ENCODE peak calls at places on chromosomes 2 and 18, in four cellular contexts. One of them, this sample, is unnamed.

GRCh38 chr2:67854103-67854502 is 208.7 kb downstream of the C1D start:
- DNase-seq in GM12878: no peak
- DNase-seq in K562: no peak
- DNase-seq in HepG2: no peak
- DNase-seq in this sample: no peak

GRCh38 chr2:169799555-169799954 is 884 bp downstream of the SSB start:
- DNase-seq in GM12878: no peak
- DNase-seq in K562: peak; percentile 24
- DNase-seq in HepG2: peak; percentile 25
- DNase-seq in this sample: no peak

GRCh38 chr2:166411473-166412230 is 35.9 kb upstream of the SCN9A start:
- DNase-seq in GM12878: no peak
- DNase-seq in K562: no peak
- DNase-seq in HepG2: no peak
- DNase-seq in this sample: no peak

GRCh38 chr18:69689081-69689759 is 258.5 kb downstream of the CD226 start:
- DNase-seq in GM12878: no peak
- DNase-seq in K562: no peak
- DNase-seq in HepG2: no peak
- DNase-seq in this sample: no peak

GRCh38 chr2:190277234-190278112 is 42.2 kb downstream of the HIBCH start:
- DNase-seq in GM12878: no peak
- DNase-seq in K562: peak; percentile 24
- DNase-seq in HepG2: peak; percentile 32
- DNase-seq in this sample: peak; percentile 12

GRCh38 chr2:112877423-112877822 is 33.5 kb upstream of the IL37 start:
- DNase-seq in GM12878: no peak
- DNase-seq in K562: no peak
- DNase-seq in HepG2: no peak
- DNase-seq in this sample: no peak

GRCh38 chr18:67600181-67600631 is 83.7 kb upstream of the DSEL start:
- DNase-seq in GM12878: no peak
- DNase-seq in K562: no peak
- DNase-seq in HepG2: no peak
- DNase-seq in this sample: no peak

GRCh38 chr18:3966985-3967856 is 487.9 kb downstream of the DLGAP1 start:
- DNase-seq in GM12878: no peak
- DNase-seq in K562: no peak
- DNase-seq in HepG2: no peak
- DNase-seq in this sample: no peak

GRCh38 chr2:225052703-225053102 is 10.4 kb upstream of the DOCK10 start:
- DNase-seq in GM12878: no peak
- DNase-seq in K562: no peak
- DNase-seq in HepG2: no peak
- DNase-seq in this sample: no peak

GRCh38 chr18:50753311-50753710 is 66.5 kb downstream of the MRO start:
- DNase-seq in GM12878: no peak
- DNase-seq in K562: no peak
- DNase-seq in HepG2: no peak
- DNase-seq in this sample: no peak

GRCh38 chr2:189337648-189338047 is 103.6 kb upstream of the WDR75 start:
- DNase-seq in GM12878: no peak
- DNase-seq in K562: no peak
- DNase-seq in HepG2: no peak
- DNase-seq in this sample: no peak

GRCh38 chr2:215654177-215654850 is 218.4 kb upstream of the FN1 start:
- DNase-seq in GM12878: no peak
- DNase-seq in K562: no peak
- DNase-seq in HepG2: no peak
- DNase-seq in this sample: no peak

GRCh38 chr2:60312618-60313017 is 240.8 kb downstream of the BCL11A start:
- DNase-seq in GM12878: peak; percentile 58
- DNase-seq in K562: no peak
- DNase-seq in HepG2: no peak
- DNase-seq in this sample: no peak

GRCh38 chr2:127578411-127578810 is 42.9 kb downstream of the MYO7B start:
- DNase-seq in GM12878: no peak
- DNase-seq in K562: no peak
- DNase-seq in HepG2: no peak
- DNase-seq in this sample: no peak

GRCh38 chr18:13431886-13432285 is 213.3 kb downstream of the LDLRAD4 start:
- DNase-seq in GM12878: no peak
- DNase-seq in K562: no peak
- DNase-seq in HepG2: no peak
- DNase-seq in this sample: no peak

GRCh38 chr2:219739866-219740440 is 112.5 kb downstream of the SLC4A3 start:
- DNase-seq in GM12878: no peak
- DNase-seq in K562: no peak
- DNase-seq in HepG2: no peak
- DNase-seq in this sample: no peak

GRCh38 chr18:63074987-63075404 is 244.6 kb downstream of the BCL2 start:
- DNase-seq in GM12878: no peak
- DNase-seq in K562: peak; percentile 60
- DNase-seq in HepG2: peak; percentile 12
- DNase-seq in this sample: peak; percentile 76

GRCh38 chr18:46071615-46071893 is 506 bp downstream of the PSTPIP2 start:
- DNase-seq in GM12878: no peak
- DNase-seq in K562: no peak
- DNase-seq in HepG2: no peak
- DNase-seq in this sample: no peak

GRCh38 chr18:28760299-28760698 is 583.4 kb upstream of the CDH2 start:
- DNase-seq in GM12878: no peak
- DNase-seq in K562: no peak
- DNase-seq in HepG2: no peak
- DNase-seq in this sample: no peak

GRCh38 chr2:45466045-45466444 is 145.0 kb downstream of the SRBD1 start:
- DNase-seq in GM12878: no peak
- DNase-seq in K562: no peak
- DNase-seq in HepG2: no peak
- DNase-seq in this sample: no peak

GRCh38 chr2:30385327-30385726 is 61.7 kb upstream of the LCLAT1 start:
- DNase-seq in GM12878: no peak
- DNase-seq in K562: no peak
- DNase-seq in HepG2: no peak
- DNase-seq in this sample: peak; percentile 26

GRCh38 chr2:157761520-157761919 is 114.6 kb downstream of the ACVR1 start:
- DNase-seq in GM12878: no peak
- DNase-seq in K562: no peak
- DNase-seq in HepG2: no peak
- DNase-seq in this sample: no peak

GRCh38 chr18:23890589-23890988 is 124.0 kb upstream of the TTC39C start:
- DNase-seq in GM12878: no peak
- DNase-seq in K562: no peak
- DNase-seq in HepG2: no peak
- DNase-seq in this sample: no peak

GRCh38 chr2:191854385-191855372 is 7.8 kb upstream of the CAVIN2 start:
- DNase-seq in GM12878: no peak
- DNase-seq in K562: no peak
- DNase-seq in HepG2: peak; percentile 86
- DNase-seq in this sample: no peak

GRCh38 chr2:113712941-113713340 is 43.5 kb downstream of the SLC35F5 start:
- DNase-seq in GM12878: no peak
- DNase-seq in K562: no peak
- DNase-seq in HepG2: no peak
- DNase-seq in this sample: no peak

GRCh38 chr2:212157011-212157410 is 381.6 kb downstream of the ERBB4 start:
- DNase-seq in GM12878: no peak
- DNase-seq in K562: no peak
- DNase-seq in HepG2: no peak
- DNase-seq in this sample: no peak

GRCh38 chr2:43585708-43586107 is 10.1 kb downstream of the THADA start:
- DNase-seq in GM12878: no peak
- DNase-seq in K562: no peak
- DNase-seq in HepG2: no peak
- DNase-seq in this sample: no peak

GRCh38 chr2:12604248-12604801 is 112.4 kb upstream of the TRIB2 start:
- DNase-seq in GM12878: no peak
- DNase-seq in K562: peak; percentile 12
- DNase-seq in HepG2: no peak
- DNase-seq in this sample: no peak

GRCh38 chr18:76943542-76944339 is 121.4 kb downstream of the ZNF236 start:
- DNase-seq in GM12878: no peak
- DNase-seq in K562: no peak
- DNase-seq in HepG2: no peak
- DNase-seq in this sample: no peak

GRCh38 chr2:79437416-79438281 is 75.2 kb upstream of the CTNNA2 start:
- DNase-seq in GM12878: no peak
- DNase-seq in K562: no peak
- DNase-seq in HepG2: no peak
- DNase-seq in this sample: peak; percentile 5

GRCh38 chr2:39762448-39762847 is 16.6 kb downstream of the THUMPD2 start:
- DNase-seq in GM12878: no peak
- DNase-seq in K562: no peak
- DNase-seq in HepG2: no peak
- DNase-seq in this sample: no peak

GRCh38 chr2:154814856-154815255 is 116.4 kb downstream of the KCNJ3 start:
- DNase-seq in GM12878: no peak
- DNase-seq in K562: no peak
- DNase-seq in HepG2: no peak
- DNase-seq in this sample: no peak

GRCh38 chr2:130825231-130825971 is 11.3 kb upstream of the ARHGEF4 start:
- DNase-seq in GM12878: no peak
- DNase-seq in K562: no peak
- DNase-seq in HepG2: no peak
- DNase-seq in this sample: no peak

GRCh38 chr2:9288681-9289338 is 82.2 kb downstream of the ASAP2 start:
- DNase-seq in GM12878: no peak
- DNase-seq in K562: no peak
- DNase-seq in HepG2: no peak
- DNase-seq in this sample: no peak

GRCh38 chr2:106990307-106990706 is 104.3 kb upstream of the ST6GAL2 start:
- DNase-seq in GM12878: no peak
- DNase-seq in K562: no peak
- DNase-seq in HepG2: no peak
- DNase-seq in this sample: no peak

DNA sequence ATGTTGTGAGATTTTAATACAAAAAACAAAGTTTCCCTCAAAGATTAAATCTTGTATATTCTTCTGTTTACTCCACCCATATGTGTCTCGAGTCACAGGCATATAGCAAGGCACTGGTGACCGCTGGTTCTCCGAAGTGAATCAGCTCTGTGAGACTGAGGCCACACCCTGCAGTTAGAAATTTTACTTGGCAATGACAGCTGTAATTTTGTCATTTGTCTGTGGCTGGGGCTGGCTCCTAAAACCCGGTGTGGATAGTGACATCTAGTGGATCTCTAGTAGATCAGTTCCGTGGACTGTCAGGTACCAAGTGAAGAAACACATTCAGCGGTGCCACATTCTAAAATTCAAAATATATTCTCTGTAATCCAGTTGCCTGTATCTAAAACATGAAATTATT is 278.0 kb downstream of the NEDD4L start:
- DNase-seq in GM12878: no peak
- DNase-seq in K562: peak; percentile 51
- DNase-seq in HepG2: peak; percentile 50
- DNase-seq in this sample: peak; percentile 39
- TF ChIP-seq FOXK2 in GM12878: no peak
- TF ChIP-seq FOXK2 in K562: no peak
- TF ChIP-seq FOXK2 in HepG2: no peak
- TF ChIP-seq FOXK2 in this sample: no peak

DNA sequence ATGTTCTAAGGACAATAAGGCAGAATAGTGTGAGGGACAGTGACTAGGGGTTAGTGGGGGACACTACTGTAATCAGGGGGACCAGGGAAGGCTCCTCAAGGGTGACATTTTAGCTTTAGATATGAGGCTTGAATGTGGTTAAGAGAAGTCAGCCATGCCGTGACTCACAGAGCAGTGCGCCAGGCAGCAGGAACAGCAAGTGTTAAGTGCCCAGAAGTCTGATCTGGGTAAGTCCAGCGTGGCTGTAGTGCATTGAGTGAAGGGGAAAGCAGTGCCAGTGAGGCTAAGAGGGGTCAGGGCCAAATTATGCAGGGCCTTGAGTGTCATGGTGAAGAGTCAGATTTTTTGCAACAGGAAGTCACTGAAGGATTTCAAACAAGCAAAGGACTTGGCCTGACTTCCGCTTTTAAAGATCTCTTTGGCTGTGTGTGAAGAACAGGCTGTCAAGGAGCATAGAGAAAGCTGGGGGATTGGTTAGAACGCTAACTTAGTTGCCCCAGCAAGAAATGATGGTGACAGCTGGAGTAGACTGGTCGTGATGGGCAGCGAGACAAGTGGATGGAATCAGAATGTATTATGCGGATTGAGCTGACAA is 151.5 kb downstream of the MSH2 start:
- DNase-seq in GM12878: no peak
- DNase-seq in K562: no peak
- DNase-seq in HepG2: no peak
- DNase-seq in this sample: no peak
- TF ChIP-seq FOXK2 in GM12878: no peak
- TF ChIP-seq FOXK2 in K562: no peak
- TF ChIP-seq FOXK2 in HepG2: no peak
- TF ChIP-seq FOXK2 in this sample: no peak

GRCh38 chr2:216735661-216736060 is 40.3 kb upstream of the IGFBP5 start:
- DNase-seq in GM12878: no peak
- DNase-seq in K562: no peak
- DNase-seq in HepG2: no peak
- DNase-seq in this sample: no peak

GRCh38 chr2:216736326-216736725 is 41.0 kb upstream of the IGFBP5 start:
- DNase-seq in GM12878: no peak
- DNase-seq in K562: no peak
- DNase-seq in HepG2: no peak
- DNase-seq in this sample: no peak

GRCh38 chr2:216741223-216741593 is 45.9 kb upstream of the IGFBP5 start:
- DNase-seq in GM12878: no peak
- DNase-seq in K562: no peak
- DNase-seq in HepG2: no peak
- DNase-seq in this sample: no peak

GRCh38 chr2:216740557-216741222 is 45.3 kb upstream of the IGFBP5 start:
- DNase-seq in GM12878: no peak
- DNase-seq in K562: no peak
- DNase-seq in HepG2: peak; percentile 47
- DNase-seq in this sample: no peak

GRCh38 chr2:216739035-216739434 is 43.7 kb upstream of the IGFBP5 start:
- DNase-seq in GM12878: no peak
- DNase-seq in K562: no peak
- DNase-seq in HepG2: no peak
- DNase-seq in this sample: no peak
- TF ChIP-seq FOXK2 in GM12878: no peak
- TF ChIP-seq FOXK2 in K562: no peak
- TF ChIP-seq FOXK2 in HepG2: no peak
- TF ChIP-seq FOXK2 in this sample: no peak

DNA sequence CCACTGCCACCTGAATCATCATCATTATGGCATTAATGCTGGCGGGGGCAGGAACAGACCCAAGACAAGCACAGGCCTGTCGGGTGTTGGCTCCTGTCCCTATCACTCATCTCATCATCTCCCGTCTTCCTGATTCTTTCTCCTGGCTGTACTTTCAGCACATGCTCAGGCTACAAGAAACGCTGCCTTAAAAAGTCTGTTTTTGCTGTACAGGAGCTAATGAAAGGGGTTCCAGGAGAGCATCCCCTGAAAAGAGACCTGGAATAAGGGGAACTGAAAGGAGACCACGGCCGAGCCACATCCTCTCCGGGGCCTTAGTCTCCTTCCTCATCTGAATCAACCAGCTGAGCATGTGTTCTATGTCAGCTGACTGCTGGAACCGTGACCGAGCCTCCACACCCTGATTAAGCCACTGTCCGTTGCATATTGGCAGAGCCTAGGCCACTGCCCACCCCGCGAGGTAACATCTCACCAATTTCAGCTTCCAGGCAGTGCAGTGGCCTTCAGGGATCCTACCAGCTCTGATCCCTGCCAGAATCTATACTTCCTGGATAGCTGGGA is 62.6 kb downstream of the DNMT3A start:
- DNase-seq in GM12878: peak; percentile 86
- DNase-seq in K562: no peak
- DNase-seq in HepG2: no peak
- DNase-seq in this sample: no peak
- TF ChIP-seq FOXK2 in GM12878: peak; percentile 39
- TF ChIP-seq FOXK2 in K562: no peak
- TF ChIP-seq FOXK2 in HepG2: no peak
- TF ChIP-seq FOXK2 in this sample: no peak